ENCODE peak calls at places on chromosomes 13 and 19, in ten cellular contexts. W is heart left ventricle, C is gastrocnemius medialis, R is suprapubic skin, S is HCT116, N is H1, I is transverse colon, G is IMR-90, T is tibial nerve, A is NB4. Z is an unnamed sample.

GRCh38 chr19:56071151-56071550 is 49.9 kb downstream of the ZNF787 start:
- DNase-seq in A (peak; percentile 26), I (no peak), T (no peak), N (no peak), C (no peak), R (no peak), W (no peak), G (no peak), S (peak; percentile 15), Z (no peak)

GRCh38 chr19:46719629-46720515 is 3.0 kb upstream of the PRKD2 start:
- DNase-seq in R (no peak), S (no peak), T (no peak), A (peak; percentile 66), C (no peak), W (no peak), G (no peak), I (no peak), N (no peak), Z (no peak)

GRCh38 chr19:15300533-15301194 is 31.7 kb downstream of the BRD4 start:
- DNase-seq in A (peak; percentile 44), I (no peak), T (no peak), S (no peak), W (no peak), G (peak; percentile 88), R (no peak), N (no peak), C (no peak), Z (no peak)

GRCh38 chr13:45833663-45834062 is 17.9 kb downstream of the SIAH3 start:
- DNase-seq in S (peak; percentile 13), N (peak; percentile 19), I (no peak), R (no peak), A (peak; percentile 76), C (peak; percentile 69), T (no peak), G (peak; percentile 7), W (peak; percentile 65), Z (peak; percentile 33)

GRCh38 chr13:40490086-40490723 is 176.2 kb downstream of the FOXO1 start:
- DNase-seq in A (peak; percentile 48), T (no peak), N (no peak), G (no peak), W (no peak), I (peak; percentile 41), C (no peak), R (no peak), S (no peak), Z (no peak)

GRCh38 chr19:37074819-37075362 is 3.3 kb upstream of the ZNF420 start:
- DNase-seq in R (no peak), I (no peak), C (no peak), G (no peak), A (no peak), S (no peak), W (no peak), N (no peak), T (no peak), Z (no peak)

GRCh38 chr19:40279120-40279551 is 6.0 kb downstream of the AKT2 start:
- DNase-seq in G (peak; percentile 38), C (no peak), T (peak; percentile 50), R (no peak), A (no peak), W (peak; percentile 90), I (peak; percentile 26), N (no peak), S (no peak), Z (peak; percentile 67)

GRCh38 chr19:33280351-33280921 is 21.9 kb downstream of the CEBPA start:
- DNase-seq in R (no peak), I (no peak), A (peak; percentile 51), C (no peak), N (no peak), S (no peak), T (no peak), W (no peak), G (no peak), Z (no peak)

GRCh38 chr13:103134271-103134670 is 68.1 kb upstream of the SLC10A2 start:
- DNase-seq in W (no peak), R (no peak), N (no peak), T (no peak), G (no peak), C (no peak), A (peak; percentile 29), S (no peak), I (no peak), Z (no peak)

GRCh38 chr13:48158290-48158689 is 63.4 kb upstream of the MED4 start:
- DNase-seq in W (no peak), A (peak; percentile 46), T (no peak), I (no peak), C (no peak), R (no peak), G (no peak), S (no peak), N (no peak), Z (no peak)

GRCh38 chr13:33543631-33544030 is 258.1 kb upstream of the STARD13 start:
- DNase-seq in A (peak; percentile 22), T (no peak), G (no peak), S (no peak), W (no peak), N (no peak), R (no peak), C (no peak), I (no peak), Z (no peak)

GRCh38 chr13:42017264-42017663 is 31.2 kb upstream of the DGKH start:
- DNase-seq in C (no peak), S (no peak), G (no peak), A (no peak), I (no peak), N (no peak), W (no peak), R (no peak), T (no peak), Z (no peak)

GRCh38 chr19:42250666-42251531 is 4.0 kb downstream of the ERF start:
- DNase-seq in W (peak; percentile 57), N (no peak), R (no peak), G (peak; percentile 50), A (no peak), I (no peak), C (no peak), S (no peak), T (no peak), Z (peak; percentile 49)

GRCh38 chr19:41000310-41000737 is 9.2 kb downstream of the CYP2B6 start:
- DNase-seq in I (peak; percentile 48), N (no peak), R (no peak), T (no peak), G (no peak), C (no peak), A (no peak), S (peak; percentile 73), W (no peak), Z (no peak)

GRCh38 chr19:9958451-9958850 is 22.1 kb upstream of the OLFM2 start:
- DNase-seq in C (no peak), R (no peak), G (peak; percentile 91), S (no peak), I (no peak), N (no peak), W (no peak), T (peak; percentile 24), A (no peak), Z (no peak)

GRCh38 chr19:46611791-46612190 is 10.7 kb downstream of the CALM3 start:
- DNase-seq in N (no peak), R (no peak), T (no peak), A (no peak), W (no peak), C (no peak), S (no peak), G (no peak), I (no peak), Z (no peak)

GRCh38 chr19:36579255-36579654 is 6.2 kb upstream of the ZNF529 start:
- DNase-seq in G (no peak), C (no peak), I (no peak), N (no peak), W (no peak), S (no peak), T (no peak), A (no peak), R (no peak), Z (no peak)

GRCh38 chr13:47459512-47459911 is 541.6 kb downstream of the SUCLA2 start:
- DNase-seq in S (no peak), A (peak; percentile 45), T (no peak), R (no peak), I (no peak), G (peak; percentile 43), N (no peak), C (no peak), W (no peak), Z (no peak)

GRCh38 chr13:48142437-48142836 is 47.5 kb upstream of the MED4 start:
- DNase-seq in G (no peak), T (no peak), R (no peak), N (no peak), A (peak; percentile 83), I (no peak), S (no peak), C (no peak), W (no peak), Z (no peak)

GRCh38 chr13:49638416-49639072 is 10.2 kb downstream of the ARL11 start:
- DNase-seq in A (no peak), R (no peak), W (no peak), T (no peak), C (no peak), S (no peak), I (no peak), N (no peak), G (no peak), Z (no peak)
- TF ChIP-seq CTCF in A (no peak), R (no peak), W (no peak), T (no peak), C (no peak), S (no peak), I (no peak), N (no peak), G (no peak), Z (no peak)

GRCh38 chr19:13850910-13851753 is 25.8 kb upstream of the NANOS3 start:
- DNase-seq in R (peak; percentile 95), C (peak; percentile 85), G (peak; percentile 94), I (peak; percentile 86), A (peak; percentile 77), T (peak; percentile 80), N (no peak), W (peak; percentile 89), S (peak; percentile 89), Z (peak; percentile 92)
- TF ChIP-seq POLR2A in R (peak; percentile 64), C (no peak), G (peak; percentile 74), I (peak; percentile 40), A (no peak), T (no peak), N (peak; percentile 35), W (no peak), S (no peak), Z (peak; percentile 33)

GRCh38 chr19:14012378-14012915 is 6.3 kb upstream of the RFX1 start:
- DNase-seq in T (no peak), A (no peak), G (no peak), R (no peak), S (no peak), N (no peak), C (no peak), I (no peak), W (no peak), Z (no peak)
- TF ChIP-seq CTCF in T (no peak), A (no peak), G (no peak), R (no peak), S (no peak), N (no peak), C (no peak), I (no peak), W (no peak), Z (no peak)

DNA sequence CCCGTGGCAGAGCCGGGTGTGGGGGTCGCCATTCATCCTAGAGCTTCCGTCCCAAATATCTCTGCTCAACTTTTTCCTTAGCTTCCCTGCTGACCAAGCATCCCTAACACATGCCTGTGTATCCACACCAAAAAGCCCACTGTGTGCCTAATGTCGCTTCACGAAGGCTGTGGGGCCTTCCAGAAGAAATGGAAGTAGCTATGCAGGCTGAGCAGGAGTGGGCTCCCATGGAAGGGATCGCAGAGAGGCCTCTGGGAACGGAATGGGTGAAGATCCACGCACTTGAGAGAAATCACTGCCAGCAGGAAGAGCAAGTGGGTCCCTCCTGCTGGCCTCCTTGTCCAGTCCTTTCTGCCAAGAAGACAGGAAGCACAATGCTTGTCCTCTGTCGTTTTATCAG is 136.0 kb downstream of the SOX1 start:
- DNase-seq in S (no peak), W (no peak), G (no peak), N (no peak), I (no peak), C (no peak), A (no peak), R (no peak), T (no peak), Z (no peak)
- TF ChIP-seq POLR2A in S (no peak), W (no peak), G (no peak), N (no peak), I (no peak), C (no peak), A (no peak), R (no peak), T (no peak), Z (no peak)

Z was measured in uterus.